ENCODE peak calls at places on chromosomes 6 and 20, in four cellular contexts. I is mesothelial cell of epicardium, L is NCI-H1105 treated with DMSO at 0.1 percent for 48 hours, K is renal cortical epithelial cell. T is an unnamed sample.

GRCh38 chr6:114558153-114558552 is 215.3 kb upstream of the HS3ST5 start:
- DNase-seq in I (no peak), L (no peak), K (no peak), T (no peak)

GRCh38 chr20:24402234-24402633 is 67.2 kb upstream of the SYNDIG1 start:
- DNase-seq in I (no peak), L (no peak), K (no peak), T (no peak)

GRCh38 chr6:94130458-94130857 is 711.1 kb upstream of the EPHA7 start:
- DNase-seq in I (no peak), L (no peak), K (peak; percentile 1), T (no peak)

GRCh38 chr6:44043479-44044153 is 83.6 kb downstream of the MRPL14 start:
- DNase-seq in I (no peak), L (no peak), K (peak; percentile 59), T (no peak)

GRCh38 chr6:139920027-139920851 is 545.8 kb upstream of the CITED2 start:
- DNase-seq in I (no peak), L (no peak), K (no peak), T (no peak)

GRCh38 chr6:166786704-166787293 is 159.7 kb upstream of the RPS6KA2 start:
- DNase-seq in I (no peak), L (peak; percentile 90), K (peak; percentile 72), T (peak; percentile 41)

GRCh38 chr6:26520840-26521484 is 17.2 kb upstream of the HMGN4 start:
- DNase-seq in I (peak; percentile 84), L (peak; percentile 83), K (peak; percentile 72), T (peak; percentile 87)

GRCh38 chr20:48932375-48932941 is 10.9 kb downstream of the ARFGEF2 start:
- DNase-seq in I (no peak), L (no peak), K (no peak), T (no peak)

GRCh38 chr20:61436674-61437279 is 184.7 kb downstream of the CDH4 start:
- DNase-seq in I (no peak), L (no peak), K (peak; percentile 69), T (no peak)

GRCh38 chr6:135251416-135251815 is 70.3 kb downstream of the MYB start:
- DNase-seq in I (no peak), L (peak; percentile 52), K (no peak), T (no peak)

GRCh38 chr6:1485678-1486077 is 96.3 kb downstream of the FOXF2 start:
- DNase-seq in I (no peak), L (no peak), K (peak; percentile 97), T (no peak)

GRCh38 chr6:36829919-36830544 is 9.2 kb downstream of the CPNE5 start:
- DNase-seq in I (no peak), L (peak; percentile 88), K (no peak), T (no peak)

GRCh38 chr6:159720708-159721107 is 6.6 kb upstream of the WTAP start:
- DNase-seq in I (no peak), L (peak; percentile 69), K (peak; percentile 65), T (peak; percentile 4)

GRCh38 chr6:146770965-146771735 is 172.4 kb downstream of the ADGB start:
- DNase-seq in I (no peak), L (no peak), K (no peak), T (no peak)

GRCh38 chr20:63707558-63708300 is at the start of the genes ARFRP1 and ZGPAT:
- DNase-seq in I (peak; percentile 56), L (peak; percentile 82), K (peak; percentile 32), T (peak; percentile 93)

GRCh38 chr6:108260126-108260808 is 573 bp downstream of the SNX3 start:
- DNase-seq in I (peak; percentile 33), L (peak; percentile 32), K (peak; percentile 38), T (no peak)

GRCh38 chr6:12014027-12014872 is 2.1 kb downstream of the HIVEP1 start:
- DNase-seq in I (no peak), L (no peak), K (peak; percentile 78), T (no peak)

GRCh38 chr6:135630789-135631376 is 133.3 kb upstream of the AHI1 start:
- DNase-seq in I (no peak), L (no peak), K (no peak), T (no peak)

GRCh38 chr20:728022-728944 is 40.0 kb downstream of the SLC52A3 start:
- DNase-seq in I (peak; percentile 74), L (peak; percentile 58), K (no peak), T (peak; percentile 85)

GRCh38 chr20:41837669-41838224 is 219.6 kb upstream of the CHD6 start:
- DNase-seq in I (no peak), L (peak; percentile 29), K (no peak), T (no peak)

GRCh38 chr20:35618372-35619131 is 2.9 kb downstream of the SPAG4 start:
- DNase-seq in I (no peak), L (peak; percentile 32), K (peak; percentile 18), T (peak; percentile 25)

GRCh38 chr6:118551063-118551672 is 3.1 kb downstream of the PLN start:
- DNase-seq in I (no peak), L (peak; percentile 78), K (peak; percentile 79), T (no peak)

GRCh38 chr6:13992417-13993055 is 67.8 kb downstream of the RNF182 start:
- DNase-seq in I (no peak), L (no peak), K (peak; percentile 59), T (no peak)

GRCh38 chr20:59686404-59687346 is 82.3 kb downstream of the PHACTR3 start:
- DNase-seq in I (no peak), L (no peak), K (no peak), T (no peak)

GRCh38 chr6:34953084-34954025 is 64.3 kb downstream of the ANKS1A start:
- DNase-seq in I (no peak), L (no peak), K (peak; percentile 91), T (peak; percentile 8)

GRCh38 chr6:91710356-91710755 is 1123.5 kb upstream of the MAP3K7 start:
- DNase-seq in I (no peak), L (no peak), K (no peak), T (no peak)

GRCh38 chr6:2016040-2016439 is 229.4 kb downstream of the GMDS start:
- DNase-seq in I (no peak), L (no peak), K (no peak), T (no peak)

GRCh38 chr6:37204014-37204751 is 34.2 kb downstream of the PIM1 start:
- DNase-seq in I (no peak), L (no peak), K (peak; percentile 73), T (no peak)

GRCh38 chr6:128491643-128492206 is 28.7 kb downstream of the PTPRK start:
- DNase-seq in I (no peak), L (peak; percentile 64), K (no peak), T (no peak)